ENCODE peak calls at places on chromosomes 2 and 18, in nine cellular contexts. X is heart left ventricle; U is breast epithelium; Z is foreskin fibroblast; Y is cardiac fibroblast; W is transverse colon; L is tibial nerve; A is heart right ventricle; V is CD8-positive, alpha-beta T cell. P is an unnamed sample.

GRCh38 chr2:9703701-9704221 is 73.0 kb upstream of the YWHAQ start:
- DNase-seq in W (peak), X (no peak), Y (peak), U (no peak), A (no peak), V (no peak), Z (peak), L (no peak), P (peak)

GRCh38 chr18:59604877-59605276 is 92.3 kb downstream of the CCBE1 start:
- DNase-seq in Y (no peak), Z (peak), V (no peak), L (no peak), U (no peak), W (no peak), X (no peak), A (peak), P (no peak)

GRCh38 chr2:9484533-9484932 is 10.2 kb downstream of the IAH1 start:
- DNase-seq in W (no peak), Z (peak), U (no peak), A (no peak), L (no peak), V (no peak), X (no peak), Y (peak), P (no peak)

GRCh38 chr2:205017381-205017780 is 472.1 kb downstream of the PARD3B start:
- DNase-seq in Y (peak), U (no peak), A (no peak), W (no peak), L (no peak), Z (no peak), X (no peak), V (no peak), P (no peak)

GRCh38 chr2:172927381-172928357 is 148.0 kb upstream of the MAP3K20 start:
- DNase-seq in X (peak), A (peak), L (no peak), Z (peak), Y (peak), U (no peak), V (no peak), W (no peak), P (peak)

GRCh38 chr18:41922171-41922570 is 32.9 kb upstream of the PIK3C3 start:
- DNase-seq in Z (no peak), X (no peak), L (no peak), V (no peak), Y (no peak), W (no peak), U (no peak), A (no peak), P (no peak)

GRCh38 chr18:73952296-73952946 is 195.2 kb downstream of the FBXO15 start:
- DNase-seq in L (no peak), W (no peak), V (no peak), U (no peak), Y (no peak), A (no peak), X (no peak), Z (no peak), P (no peak)

GRCh38 chr2:28360066-28360741 is 32.5 kb upstream of the FOSL2 start:
- DNase-seq in W (no peak), L (no peak), X (no peak), A (no peak), V (no peak), U (no peak), Y (no peak), Z (no peak), P (no peak)

GRCh38 chr2:171159326-171160118 is 1.2 kb downstream of the TLK1 start:
- DNase-seq in U (peak), X (peak), Z (peak), Y (peak), L (no peak), A (peak), V (peak), W (peak), P (peak)

GRCh38 chr2:27123302-27124150 is at the start of gene ABHD1:
- DNase-seq in Z (no peak), L (peak), V (peak), X (peak), Y (no peak), U (no peak), W (peak), A (peak), P (no peak)

GRCh38 chr2:32718752-32719151 is 90.9 kb downstream of the TTC27 start:
- DNase-seq in A (no peak), U (no peak), Z (no peak), Y (no peak), W (no peak), L (no peak), V (no peak), X (no peak), P (no peak)

GRCh38 chr2:188695953-188696352 is 278.2 kb upstream of the COL3A1 start:
- DNase-seq in X (no peak), L (no peak), W (no peak), Y (peak), U (no peak), V (no peak), Z (peak), A (no peak), P (peak)

GRCh38 chr18:986071-986470 is 81.4 kb downstream of the ADCYAP1 start:
- DNase-seq in L (no peak), Z (no peak), U (no peak), V (no peak), A (no peak), W (no peak), X (no peak), Y (no peak), P (no peak)

GRCh38 chr2:157327200-157327599 is 1.6 kb upstream of the ERMN start:
- DNase-seq in V (no peak), L (no peak), U (no peak), A (no peak), W (no peak), Z (no peak), Y (peak), X (no peak), P (no peak)

GRCh38 chr2:177329035-177329434 is 63.5 kb upstream of the AGPS start:
- DNase-seq in U (no peak), W (no peak), V (no peak), Y (no peak), X (no peak), A (no peak), L (no peak), Z (no peak), P (no peak)

GRCh38 chr2:199057936-199058335 is 399.8 kb downstream of the SATB2 start:
- DNase-seq in A (no peak), Y (no peak), W (no peak), L (no peak), V (no peak), X (no peak), Z (peak), U (no peak), P (no peak)

GRCh38 chr2:112750560-112750843 is 13.9 kb downstream of the CKAP2L start:
- DNase-seq in W (no peak), L (no peak), Z (no peak), Y (peak), U (no peak), X (no peak), A (no peak), V (no peak), P (peak)

GRCh38 chr2:46164581-46165301 is 132.5 kb upstream of the EPAS1 start:
- DNase-seq in U (no peak), Z (peak), X (peak), A (peak), W (peak), Y (peak), L (peak), V (no peak), P (peak)

GRCh38 chr18:46406539-46406932 is 250.5 kb downstream of the LOXHD1 start:
- DNase-seq in L (no peak), A (no peak), U (no peak), Z (no peak), Y (no peak), W (no peak), X (no peak), V (no peak), P (no peak)

GRCh38 chr2:113112438-113112837 is 15.0 kb upstream of the IL1RN start:
- DNase-seq in W (no peak), L (no peak), A (no peak), Y (no peak), U (no peak), X (no peak), Z (no peak), V (no peak), P (no peak)

GRCh38 chr2:184906709-184907108 is 308.4 kb downstream of the ZNF804A start:
- DNase-seq in V (no peak), U (no peak), X (no peak), W (no peak), Y (no peak), L (no peak), Z (no peak), A (no peak), P (peak)

GRCh38 chr2:158963036-158963435 is 5.4 kb upstream of the TANC1 start:
- DNase-seq in A (no peak), V (no peak), L (no peak), U (no peak), X (no peak), Z (no peak), W (no peak), Y (no peak), P (no peak)

GRCh38 chr18:62790836-62791772 is 75.8 kb downstream of the PHLPP1 start:
- DNase-seq in Z (peak), U (no peak), Y (no peak), A (no peak), X (no peak), W (no peak), L (no peak), V (no peak), P (peak)

GRCh38 chr2:128316777-128317185 is 1.9 kb downstream of the HS6ST1 start:
- DNase-seq in A (no peak), X (no peak), Y (no peak), W (no peak), Z (no peak), U (peak), L (no peak), V (peak), P (no peak)

GRCh38 chr2:197777823-197778407 is 7.2 kb downstream of the BOLL start:
- DNase-seq in Z (peak), V (no peak), W (no peak), A (no peak), Y (peak), L (no peak), U (no peak), X (no peak), P (peak)

GRCh38 chr18:41206341-41206740 is 748.7 kb upstream of the PIK3C3 start:
- DNase-seq in Y (no peak), Z (no peak), V (no peak), W (no peak), A (no peak), X (no peak), L (no peak), U (no peak), P (no peak)

GRCh38 chr2:135490381-135490780 is 40.6 kb downstream of the ZRANB3 start:
- DNase-seq in U (no peak), Y (peak), Z (no peak), V (no peak), X (no peak), A (no peak), W (no peak), L (no peak), P (peak)

DNA sequence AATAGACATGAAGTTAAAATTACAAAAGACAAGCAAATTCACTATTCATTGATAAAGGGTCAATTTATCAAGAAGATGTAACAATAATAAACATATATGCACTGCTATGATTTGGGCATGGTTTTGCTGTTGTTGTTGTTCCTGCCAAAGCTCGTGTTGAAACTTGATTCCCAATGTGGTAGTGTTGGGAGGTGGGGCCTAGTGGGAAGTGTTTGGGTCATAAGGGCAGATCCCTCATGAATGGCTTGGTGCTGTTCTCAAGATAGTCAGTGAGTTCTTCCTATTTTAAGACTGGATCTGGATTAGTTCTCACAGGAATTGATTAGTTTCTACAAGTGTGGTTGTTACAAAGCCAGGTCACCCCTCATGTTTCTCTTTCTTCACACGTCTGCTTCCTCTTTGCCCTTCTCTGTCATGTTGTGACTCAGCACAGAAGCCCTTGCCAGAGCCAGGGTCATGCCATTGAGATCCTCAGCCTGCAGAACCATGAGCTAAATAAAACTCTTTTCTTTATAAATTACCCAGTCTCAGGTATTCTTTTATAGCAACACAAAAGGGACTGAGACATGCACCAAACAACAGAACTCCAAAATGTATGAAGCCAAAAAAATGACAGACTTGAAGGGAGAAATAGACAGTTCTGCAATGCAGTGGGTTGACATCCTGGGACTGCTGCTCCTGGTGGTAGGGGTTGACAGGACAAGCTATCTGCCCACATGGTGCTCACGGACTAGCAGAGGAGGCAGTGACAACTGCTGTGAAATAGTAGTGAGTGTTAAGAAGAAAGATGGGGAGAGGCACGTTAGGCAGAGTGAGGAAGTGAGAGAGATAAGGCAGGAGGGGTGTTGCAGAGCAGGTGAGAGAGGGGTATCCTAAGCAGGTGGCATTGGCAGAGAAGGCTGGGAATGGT is 18.6 kb upstream of the SKA1 start:
- DNase-seq in L (no peak), A (no peak), W (no peak), X (no peak), Z (peak), Y (peak), U (no peak), V (no peak), P (peak)
- TF ChIP-seq CTCF in L (no peak), A (no peak), W (no peak), X (no peak), Z (no peak), Y (no peak), U (no peak), V (no peak), P (peak)

DNA sequence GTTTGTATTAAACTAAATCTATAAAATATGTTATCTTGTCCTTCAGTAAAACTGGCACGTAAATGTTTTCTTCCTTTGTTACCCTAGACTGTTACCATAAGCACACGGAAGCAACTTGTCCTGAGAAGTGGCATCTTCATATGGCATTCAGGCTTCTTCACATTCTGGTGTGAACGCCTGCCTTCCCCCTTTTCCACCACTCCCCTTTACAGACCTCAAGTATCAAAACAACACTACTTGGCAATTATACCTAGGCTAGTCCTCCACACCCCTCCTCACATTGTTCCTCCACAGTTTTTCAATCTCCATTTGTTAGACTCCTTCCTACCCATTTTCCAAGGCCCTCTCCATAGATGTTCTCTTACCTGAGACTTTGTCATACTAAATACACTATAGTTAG is 2.9 kb downstream of the MEX3C start:
- DNase-seq in V (no peak), A (no peak), W (no peak), L (no peak), Y (no peak), X (no peak), U (no peak), Z (no peak), P (no peak)
- H3K4me3 ChIP-seq in V (peak), A (peak), W (no peak), L (peak), Y (peak), X (no peak), U (peak), Z (peak), P (peak)

GRCh38 chr2:218397502-218398436 is 1.9 kb upstream of the CTDSP1 start:
- DNase-seq in X (peak), U (no peak), V (peak), A (peak), W (peak), L (peak), Z (peak), Y (peak), P (peak)
- TF ChIP-seq CTCF in X (no peak), U (no peak), V (no peak), A (no peak), W (no peak), L (no peak), Z (no peak), Y (no peak), P (no peak)

DNA sequence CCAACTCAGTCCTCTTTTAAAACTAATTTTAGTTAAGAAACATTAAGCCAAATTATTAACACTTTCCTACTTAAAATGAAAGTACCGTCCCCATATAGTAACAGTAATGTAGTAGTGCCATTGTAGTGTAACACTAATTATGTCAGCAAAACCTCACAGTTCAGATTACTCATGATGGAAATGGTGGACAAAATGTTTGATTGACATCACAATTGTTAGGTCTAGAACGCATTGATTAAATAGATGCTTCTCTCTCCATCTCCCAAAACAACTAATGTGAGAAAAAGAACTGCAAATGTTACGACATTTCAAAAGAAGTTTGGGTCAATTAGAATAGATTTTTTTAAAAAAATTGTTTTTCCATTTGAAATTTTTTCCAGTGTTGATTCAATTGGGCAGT is 1.2 kb upstream of the ATF2 start:
- DNase-seq in V (no peak), A (no peak), X (no peak), Z (no peak), U (no peak), L (no peak), Y (no peak), W (no peak), P (no peak)
- H3K4me3 ChIP-seq in V (peak), A (no peak), X (no peak), Z (no peak), U (peak), L (no peak), Y (no peak), W (no peak), P (peak)

GRCh38 chr2:118539290-118539689 is 308.2 kb downstream of the EN1 start:
- DNase-seq in L (no peak), V (no peak), A (peak), W (no peak), U (no peak), X (no peak), Z (peak), Y (peak), P (peak)
- TF ChIP-seq CTCF in L (no peak), V (no peak), A (no peak), W (no peak), U (no peak), X (peak), Z (peak), Y (peak), P (peak)

DNA sequence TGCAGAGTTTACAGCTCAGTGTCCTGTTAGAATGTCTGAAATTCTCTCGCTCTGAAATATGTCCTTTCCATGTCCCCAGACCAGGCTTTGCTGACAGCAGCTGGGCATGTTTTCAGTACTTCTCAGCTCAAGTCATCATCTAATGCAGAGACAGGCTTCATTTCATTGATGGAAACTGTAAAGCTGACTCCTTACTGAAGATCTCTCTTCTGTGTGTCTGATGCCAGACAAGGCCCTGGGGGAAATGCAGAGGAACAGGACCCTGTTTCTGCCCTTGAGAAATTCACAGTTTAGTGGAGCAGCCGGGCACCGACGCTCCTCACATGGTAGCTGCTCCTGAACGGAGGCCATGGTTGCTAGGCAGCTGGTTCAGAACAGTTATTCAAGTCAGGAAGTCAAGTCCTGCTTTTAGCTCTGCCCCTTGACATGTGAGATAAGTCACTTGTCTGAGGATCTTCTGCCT is 24.6 kb upstream of the FZD7 start:
- DNase-seq in Y (no peak), U (no peak), X (peak), W (no peak), Z (peak), L (no peak), V (no peak), A (peak), P (no peak)
- H3K4me3 ChIP-seq in Y (no peak), U (no peak), X (no peak), W (no peak), Z (no peak), L (no peak), V (no peak), A (no peak), P (no peak)